ENCODE peak calls at places on chromosomes 11 and 22, in six cellular contexts. One of them, this sample, is unnamed.

GRCh38 chr11:61384271-61385242 is 7.8 kb upstream of the TMEM216 start:
- DNase-seq in amniotic stem cell: no peak
- DNase-seq in left lung: no peak
- DNase-seq in endothelial cell: peak
- DNase-seq in iris pigment epithelial cell: peak
- DNase-seq in aorta: no peak
- DNase-seq in this sample: peak

GRCh38 chr11:35717043-35717442 is 54.5 kb downstream of the TRIM44 start:
- DNase-seq in amniotic stem cell: no peak
- DNase-seq in left lung: no peak
- DNase-seq in endothelial cell: no peak
- DNase-seq in iris pigment epithelial cell: no peak
- DNase-seq in aorta: no peak
- DNase-seq in this sample: no peak

GRCh38 chr11:32213223-32213622 is 122.3 kb downstream of the RCN1 start:
- DNase-seq in amniotic stem cell: no peak
- DNase-seq in left lung: no peak
- DNase-seq in endothelial cell: no peak
- DNase-seq in iris pigment epithelial cell: peak
- DNase-seq in aorta: no peak
- DNase-seq in this sample: peak

GRCh38 chr11:61109671-61110070 is 7.4 kb downstream of the CD5 start:
- DNase-seq in amniotic stem cell: no peak
- DNase-seq in left lung: no peak
- DNase-seq in endothelial cell: no peak
- DNase-seq in iris pigment epithelial cell: no peak
- DNase-seq in aorta: no peak
- DNase-seq in this sample: no peak

GRCh38 chr22:50713008-50713385 is 25.0 kb upstream of the ACR start:
- DNase-seq in amniotic stem cell: no peak
- DNase-seq in left lung: no peak
- DNase-seq in endothelial cell: no peak
- DNase-seq in iris pigment epithelial cell: no peak
- DNase-seq in aorta: no peak
- DNase-seq in this sample: no peak

GRCh38 chr11:66220566-66220935 is 47.9 kb upstream of the RAB1B start:
- DNase-seq in amniotic stem cell: no peak
- DNase-seq in left lung: no peak
- DNase-seq in endothelial cell: no peak
- DNase-seq in iris pigment epithelial cell: no peak
- DNase-seq in aorta: peak
- DNase-seq in this sample: no peak

GRCh38 chr22:26658671-26659478 is 1.5 kb downstream of the MIAT start:
- DNase-seq in amniotic stem cell: peak
- DNase-seq in left lung: peak
- DNase-seq in endothelial cell: peak
- DNase-seq in iris pigment epithelial cell: peak
- DNase-seq in aorta: peak
- DNase-seq in this sample: peak

GRCh38 chr11:91005458-91005857 is 782.6 kb upstream of the CHORDC1 start:
- DNase-seq in amniotic stem cell: no peak
- DNase-seq in left lung: no peak
- DNase-seq in endothelial cell: no peak
- DNase-seq in iris pigment epithelial cell: no peak
- DNase-seq in aorta: no peak
- DNase-seq in this sample: no peak

GRCh38 chr11:34013893-34014571 is 37.5 kb upstream of the CAPRIN1 start:
- DNase-seq in amniotic stem cell: no peak
- DNase-seq in left lung: no peak
- DNase-seq in endothelial cell: no peak
- DNase-seq in iris pigment epithelial cell: no peak
- DNase-seq in aorta: no peak
- DNase-seq in this sample: peak

GRCh38 chr11:18366286-18366685 is 28.1 kb upstream of the LDHA start:
- DNase-seq in amniotic stem cell: no peak
- DNase-seq in left lung: no peak
- DNase-seq in endothelial cell: no peak
- DNase-seq in iris pigment epithelial cell: no peak
- DNase-seq in aorta: no peak
- DNase-seq in this sample: no peak

GRCh38 chr11:2358754-2359444 is 18.2 kb upstream of the CD81 start:
- DNase-seq in amniotic stem cell: no peak
- DNase-seq in left lung: no peak
- DNase-seq in endothelial cell: no peak
- DNase-seq in iris pigment epithelial cell: no peak
- DNase-seq in aorta: no peak
- DNase-seq in this sample: no peak

GRCh38 chr22:39188809-39189208 is 36.3 kb upstream of the CBX7 start:
- DNase-seq in amniotic stem cell: no peak
- DNase-seq in left lung: no peak
- DNase-seq in endothelial cell: no peak
- DNase-seq in iris pigment epithelial cell: no peak
- DNase-seq in aorta: peak
- DNase-seq in this sample: peak

GRCh38 chr11:64334764-64335741 is 5.0 kb upstream of the CCDC88B start:
- DNase-seq in amniotic stem cell: peak
- DNase-seq in left lung: no peak
- DNase-seq in endothelial cell: no peak
- DNase-seq in iris pigment epithelial cell: peak
- DNase-seq in aorta: no peak
- DNase-seq in this sample: peak

GRCh38 chr22:43126506-43127165 is 16.1 kb downstream of the BIK start:
- DNase-seq in amniotic stem cell: no peak
- DNase-seq in left lung: no peak
- DNase-seq in endothelial cell: no peak
- DNase-seq in iris pigment epithelial cell: peak
- DNase-seq in aorta: no peak
- DNase-seq in this sample: peak

GRCh38 chr22:38843201-38843715 is 570 bp downstream of the NPTXR start:
- DNase-seq in amniotic stem cell: peak
- DNase-seq in left lung: peak
- DNase-seq in endothelial cell: peak
- DNase-seq in iris pigment epithelial cell: peak
- DNase-seq in aorta: peak
- DNase-seq in this sample: peak